ENCODE peak calls at places on chromosomes 16 and 17, in seven cellular contexts. One of them, this sample, is unnamed. For H3K4me1, the result is how much of the 10 kb centered on the place peaks cover.

GRCh38 chr16:85524630-85525463 is 88.3 kb upstream of the GSE1 start:
- DNase-seq in astrocyte: peak
- DNase-seq in Peyer's patch: peak
- DNase-seq in heart right ventricle: peak
- DNase-seq in RWPE2: no peak
- DNase-seq in PC-3: peak
- DNase-seq in OCI-LY7: peak
- DNase-seq in this sample: no peak

GRCh38 chr16:9107025-9107970 is 15.9 kb downstream of the HAPSTR1 start:
- DNase-seq in astrocyte: no peak
- DNase-seq in Peyer's patch: no peak
- DNase-seq in heart right ventricle: no peak
- DNase-seq in RWPE2: no peak
- DNase-seq in PC-3: no peak
- DNase-seq in OCI-LY7: no peak
- DNase-seq in this sample: no peak

GRCh38 chr17:41917192-41917591 is 1.6 kb downstream of the ACLY start:
- DNase-seq in astrocyte: peak
- DNase-seq in Peyer's patch: no peak
- DNase-seq in heart right ventricle: no peak
- DNase-seq in RWPE2: no peak
- DNase-seq in PC-3: peak
- DNase-seq in OCI-LY7: no peak
- DNase-seq in this sample: peak

GRCh38 chr16:3983081-3983520 is 102.6 kb upstream of the CREBBP start:
- DNase-seq in astrocyte: peak
- DNase-seq in Peyer's patch: peak
- DNase-seq in heart right ventricle: peak
- DNase-seq in RWPE2: no peak
- DNase-seq in PC-3: peak
- DNase-seq in OCI-LY7: no peak
- DNase-seq in this sample: peak

GRCh38 chr17:56678249-56679144 is 85.0 kb downstream of the NOG start:
- DNase-seq in astrocyte: no peak
- DNase-seq in Peyer's patch: no peak
- DNase-seq in heart right ventricle: no peak
- DNase-seq in RWPE2: no peak
- DNase-seq in PC-3: no peak
- DNase-seq in OCI-LY7: no peak
- DNase-seq in this sample: no peak

GRCh38 chr17:78146471-78146869 is 285 bp downstream of the C17orf99 start:
- DNase-seq in astrocyte: no peak
- DNase-seq in Peyer's patch: no peak
- DNase-seq in heart right ventricle: no peak
- DNase-seq in RWPE2: no peak
- DNase-seq in PC-3: no peak
- DNase-seq in OCI-LY7: no peak
- DNase-seq in this sample: no peak

GRCh38 chr17:60160829-60161501 is 11.2 kb downstream of the CA4 start:
- DNase-seq in astrocyte: no peak
- DNase-seq in Peyer's patch: no peak
- DNase-seq in heart right ventricle: no peak
- DNase-seq in RWPE2: no peak
- DNase-seq in PC-3: no peak
- DNase-seq in OCI-LY7: no peak
- DNase-seq in this sample: no peak

GRCh38 chr17:17783121-17783824 is 53.5 kb downstream of the SREBF1 start:
- DNase-seq in astrocyte: peak
- DNase-seq in Peyer's patch: peak
- DNase-seq in heart right ventricle: peak
- DNase-seq in RWPE2: no peak
- DNase-seq in PC-3: peak
- DNase-seq in OCI-LY7: peak
- DNase-seq in this sample: peak

GRCh38 chr16:84568066-84568465 is 49.8 kb downstream of the COTL1 start:
- DNase-seq in astrocyte: no peak
- DNase-seq in Peyer's patch: no peak
- DNase-seq in heart right ventricle: no peak
- DNase-seq in RWPE2: no peak
- DNase-seq in PC-3: peak
- DNase-seq in OCI-LY7: no peak
- DNase-seq in this sample: peak

GRCh38 chr17:68544521-68544920 is 32.3 kb downstream of the PRKAR1A start:
- DNase-seq in astrocyte: no peak
- DNase-seq in Peyer's patch: no peak
- DNase-seq in heart right ventricle: no peak
- DNase-seq in RWPE2: no peak
- DNase-seq in PC-3: no peak
- DNase-seq in OCI-LY7: no peak
- DNase-seq in this sample: no peak

GRCh38 chr17:59786536-59787319 is 79.3 kb downstream of the VMP1 start:
- DNase-seq in astrocyte: peak
- DNase-seq in Peyer's patch: peak
- DNase-seq in heart right ventricle: no peak
- DNase-seq in RWPE2: peak
- DNase-seq in PC-3: peak
- DNase-seq in OCI-LY7: peak
- DNase-seq in this sample: peak

GRCh38 chr17:78107457-78107856 is 21.1 kb downstream of the TMC6 start:
- DNase-seq in astrocyte: peak
- DNase-seq in Peyer's patch: peak
- DNase-seq in heart right ventricle: no peak
- DNase-seq in RWPE2: no peak
- DNase-seq in PC-3: peak
- DNase-seq in OCI-LY7: no peak
- DNase-seq in this sample: no peak

GRCh38 chr16:14399397-14400284 is 230.4 kb downstream of the PARN start:
- DNase-seq in astrocyte: peak
- DNase-seq in Peyer's patch: no peak
- DNase-seq in heart right ventricle: peak
- DNase-seq in RWPE2: no peak
- DNase-seq in PC-3: peak
- DNase-seq in OCI-LY7: no peak
- DNase-seq in this sample: no peak

GRCh38 chr17:2703181-2703580 is 8.4 kb downstream of the CLUH start:
- DNase-seq in astrocyte: no peak
- DNase-seq in Peyer's patch: no peak
- DNase-seq in heart right ventricle: no peak
- DNase-seq in RWPE2: peak
- DNase-seq in PC-3: no peak
- DNase-seq in OCI-LY7: no peak
- DNase-seq in this sample: no peak

DNA sequence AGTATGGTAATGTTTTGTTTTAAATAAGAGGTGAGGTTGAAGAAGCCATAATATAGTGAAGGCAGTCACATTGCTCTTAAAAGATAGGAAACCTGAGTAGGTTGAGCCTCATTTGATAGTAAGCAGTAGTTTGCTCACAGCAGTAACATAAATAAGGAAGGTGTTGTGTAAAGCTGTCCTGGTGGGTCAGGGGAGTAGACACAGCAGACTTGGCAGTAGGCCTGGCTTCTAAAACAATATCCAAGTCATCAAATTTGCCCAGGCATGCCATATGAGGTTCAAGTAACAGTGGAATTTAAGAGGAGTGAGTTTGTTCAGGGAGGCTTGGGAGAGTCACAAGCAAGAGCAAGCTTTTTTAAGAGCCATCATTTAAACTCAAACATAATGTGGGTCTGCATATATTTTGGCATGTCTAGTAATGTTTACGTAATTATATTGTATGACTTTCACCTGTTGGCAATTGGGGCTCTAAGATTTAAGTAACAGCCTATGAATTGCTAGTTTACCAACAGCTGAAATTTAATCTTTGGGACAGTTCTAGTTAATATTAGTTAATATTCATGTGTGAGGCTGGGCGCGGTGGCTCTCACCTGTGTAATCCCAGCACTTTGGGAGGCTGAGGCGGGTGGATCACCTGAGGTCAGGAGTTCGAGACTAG is 6.6 kb downstream of the NFATC3 start:
- DNase-seq in astrocyte: peak
- DNase-seq in Peyer's patch: no peak
- DNase-seq in heart right ventricle: no peak
- DNase-seq in RWPE2: no peak
- DNase-seq in PC-3: peak
- DNase-seq in OCI-LY7: no peak
- DNase-seq in this sample: no peak
- H3K4me1 ChIP-seq in astrocyte: under half
- H3K4me1 ChIP-seq in Peyer's patch: half or more
- H3K4me1 ChIP-seq in heart right ventricle: half or more
- H3K4me1 ChIP-seq in RWPE2: half or more
- H3K4me1 ChIP-seq in PC-3: under half
- H3K4me1 ChIP-seq in OCI-LY7: half or more
- H3K4me1 ChIP-seq in this sample: under half

GRCh38 chr17:76642032-76642561 is 1.5 kb downstream of the ST6GALNAC1 start:
- DNase-seq in astrocyte: no peak
- DNase-seq in Peyer's patch: no peak
- DNase-seq in heart right ventricle: no peak
- DNase-seq in RWPE2: no peak
- DNase-seq in PC-3: no peak
- DNase-seq in OCI-LY7: no peak
- DNase-seq in this sample: no peak
- H3K4me3 ChIP-seq in astrocyte: no peak
- H3K4me3 ChIP-seq in Peyer's patch: no peak
- H3K4me3 ChIP-seq in heart right ventricle: peak
- H3K4me3 ChIP-seq in RWPE2: no peak
- H3K4me3 ChIP-seq in PC-3: no peak
- H3K4me3 ChIP-seq in OCI-LY7: no peak
- H3K4me3 ChIP-seq in this sample: no peak

GRCh38 chr16:66846831-66847230 is 2.6 kb downstream of the CA7 start:
- DNase-seq in astrocyte: no peak
- DNase-seq in Peyer's patch: peak
- DNase-seq in heart right ventricle: no peak
- DNase-seq in RWPE2: peak
- DNase-seq in PC-3: no peak
- DNase-seq in OCI-LY7: no peak
- DNase-seq in this sample: no peak

GRCh38 chr16:66846266-66846665 is 2.1 kb downstream of the CA7 start:
- DNase-seq in astrocyte: no peak
- DNase-seq in Peyer's patch: peak
- DNase-seq in heart right ventricle: no peak
- DNase-seq in RWPE2: peak
- DNase-seq in PC-3: no peak
- DNase-seq in OCI-LY7: no peak
- DNase-seq in this sample: no peak

GRCh38 chr16:66848172-66848571 is 4.0 kb downstream of the CA7 start:
- DNase-seq in astrocyte: no peak
- DNase-seq in Peyer's patch: peak
- DNase-seq in heart right ventricle: no peak
- DNase-seq in RWPE2: no peak
- DNase-seq in PC-3: no peak
- DNase-seq in OCI-LY7: no peak
- DNase-seq in this sample: no peak

GRCh38 chr16:66849021-66849420 is 4.8 kb downstream of the CA7 start:
- DNase-seq in astrocyte: no peak
- DNase-seq in Peyer's patch: peak
- DNase-seq in heart right ventricle: no peak
- DNase-seq in RWPE2: peak
- DNase-seq in PC-3: no peak
- DNase-seq in OCI-LY7: no peak
- DNase-seq in this sample: no peak

DNA sequence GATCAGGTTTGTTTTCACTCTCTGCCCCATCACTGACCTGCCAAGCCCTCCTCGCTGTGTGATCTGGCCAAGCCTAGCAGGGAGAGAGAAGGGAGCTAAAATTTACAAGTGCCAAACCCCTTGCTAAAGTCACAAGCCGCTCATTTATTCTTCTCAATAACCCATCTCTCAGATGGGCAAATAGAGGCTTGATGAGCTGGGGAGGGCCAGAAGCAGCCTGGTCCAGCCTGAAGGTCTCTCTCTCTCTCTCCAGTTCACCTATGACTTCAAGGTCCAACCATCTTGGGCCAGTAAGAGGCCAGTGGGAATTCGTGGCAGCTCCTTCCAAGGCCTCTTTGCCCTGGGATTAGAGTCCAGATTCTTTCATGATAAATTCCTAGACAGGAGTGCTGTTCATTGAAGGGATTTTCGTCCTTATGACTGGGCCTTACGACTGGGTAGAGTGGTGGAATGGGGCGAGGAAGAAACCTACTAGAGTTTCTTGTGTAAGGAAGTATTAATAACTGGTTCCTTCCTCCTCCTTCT is 3.4 kb downstream of the CA7 start:
- DNase-seq in astrocyte: no peak
- DNase-seq in Peyer's patch: peak
- DNase-seq in heart right ventricle: no peak
- DNase-seq in RWPE2: peak
- DNase-seq in PC-3: no peak
- DNase-seq in OCI-LY7: no peak
- DNase-seq in this sample: peak
- H3K27ac ChIP-seq in astrocyte: no peak
- H3K27ac ChIP-seq in Peyer's patch: no peak
- H3K27ac ChIP-seq in heart right ventricle: no peak
- H3K27ac ChIP-seq in RWPE2: no peak
- H3K27ac ChIP-seq in PC-3: no peak
- H3K27ac ChIP-seq in OCI-LY7: no peak
- H3K27ac ChIP-seq in this sample: no peak

DNA sequence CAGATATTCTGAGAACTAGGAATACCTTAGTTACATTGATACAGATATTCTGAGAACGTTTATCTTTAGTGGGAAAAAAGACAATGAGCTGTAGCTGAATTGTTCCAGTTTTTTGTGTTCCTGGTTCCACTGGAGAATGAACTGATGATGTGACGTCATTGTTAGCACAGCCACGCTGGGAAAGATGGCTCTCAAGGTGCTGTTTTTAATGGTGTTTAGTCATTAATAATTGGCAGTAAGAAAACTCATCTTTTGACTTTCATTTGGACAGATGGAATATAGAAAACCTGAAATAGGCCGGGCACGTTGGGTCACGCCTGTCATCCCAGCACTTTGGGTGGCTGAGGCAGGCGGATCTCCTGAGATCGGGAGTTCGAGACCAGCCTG is 10.4 kb downstream of the FOXK2 start:
- DNase-seq in astrocyte: no peak
- DNase-seq in Peyer's patch: no peak
- DNase-seq in heart right ventricle: no peak
- DNase-seq in RWPE2: no peak
- DNase-seq in PC-3: no peak
- DNase-seq in OCI-LY7: no peak
- DNase-seq in this sample: no peak
- H3K4me1 ChIP-seq in astrocyte: under half
- H3K4me1 ChIP-seq in Peyer's patch: under half
- H3K4me1 ChIP-seq in heart right ventricle: under half
- H3K4me1 ChIP-seq in RWPE2: half or more
- H3K4me1 ChIP-seq in PC-3: under half
- H3K4me1 ChIP-seq in OCI-LY7: half or more
- H3K4me1 ChIP-seq in this sample: under half

DNA sequence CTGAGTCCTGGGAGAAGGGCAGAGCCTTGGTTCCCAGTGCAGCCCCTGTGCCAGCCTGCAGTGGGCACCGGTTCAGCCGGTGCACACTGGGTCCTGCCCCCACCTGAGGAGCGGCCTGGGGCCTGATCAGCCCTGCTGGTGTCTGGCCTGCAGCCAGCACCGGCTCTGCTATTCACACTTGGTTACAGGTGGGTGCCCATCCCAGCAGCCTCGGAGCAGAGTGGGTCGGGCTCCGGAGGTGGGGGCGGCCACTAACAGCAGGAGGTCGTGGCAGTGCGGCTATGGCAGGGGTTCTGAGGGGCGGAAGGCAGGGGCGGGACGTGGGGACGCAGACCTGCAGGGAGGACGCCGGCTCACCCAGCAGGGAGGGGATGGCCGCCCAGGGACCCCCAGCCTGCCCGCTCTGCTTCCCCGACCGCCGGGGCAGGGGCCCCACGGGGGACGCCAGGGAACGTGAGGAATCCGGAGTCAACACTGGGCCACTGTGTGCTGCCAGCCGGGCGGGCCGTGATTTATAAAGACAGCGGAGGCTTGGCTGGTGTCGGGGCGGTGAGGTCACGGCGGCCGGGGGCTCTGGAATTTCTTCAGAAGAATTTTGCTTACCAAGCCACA is 20.3 kb downstream of the METRNL start:
- DNase-seq in astrocyte: peak
- DNase-seq in Peyer's patch: peak
- DNase-seq in heart right ventricle: no peak
- DNase-seq in RWPE2: no peak
- DNase-seq in PC-3: no peak
- DNase-seq in OCI-LY7: no peak
- DNase-seq in this sample: no peak
- H3K4me3 ChIP-seq in astrocyte: no peak
- H3K4me3 ChIP-seq in Peyer's patch: peak
- H3K4me3 ChIP-seq in heart right ventricle: peak
- H3K4me3 ChIP-seq in RWPE2: no peak
- H3K4me3 ChIP-seq in PC-3: no peak
- H3K4me3 ChIP-seq in OCI-LY7: no peak
- H3K4me3 ChIP-seq in this sample: no peak

This sample was measured in small intestine.